ENCODE peak calls at places on chromosomes 7 and 10, in five cellular contexts. I is stimulated activated CD4-positive, alpha-beta T cell treated with anti-CD3 and anti-CD28 coated beads, Interleukin-15, amount 100 ng/mL, for 1 hour; V is suprapubic skin; U is heart left ventricle; B is LNCaP clone FGC. J is an unnamed sample.
A peak's percentile ranks its signal among the peaks of the same experiment; 100 is the strongest.

GRCh38 chr7:100489824-100490223 is 6.1 kb downstream of the NYAP1 start:
- DNase-seq in I (no peak), V (no peak), U (no peak), B (peak; percentile 48), J (peak; percentile 99)

GRCh38 chr10:22715290-22715625 is 880 bp upstream of the PIP4K2A start:
- DNase-seq in I (no peak), V (no peak), U (no peak), B (no peak), J (no peak)

GRCh38 chr10:69653561-69653960 is 23.5 kb downstream of the FAM241B start:
- DNase-seq in I (no peak), V (no peak), U (no peak), B (no peak), J (no peak)

GRCh38 chr10:48416584-48417232 is 110.2 kb downstream of the MAPK8 start:
- DNase-seq in I (no peak), V (no peak), U (no peak), B (no peak), J (no peak)

GRCh38 chr7:130421685-130422084 is 19.1 kb downstream of the CEP41 start:
- DNase-seq in I (no peak), V (no peak), U (no peak), B (no peak), J (peak; percentile 29)

GRCh38 chr10:114048472-114048871 is 4.8 kb downstream of the ADRB1 start:
- DNase-seq in I (no peak), V (no peak), U (no peak), B (no peak), J (no peak)

GRCh38 chr7:17497136-17497535 is 198.7 kb downstream of the AHR start:
- DNase-seq in I (no peak), V (no peak), U (no peak), B (no peak), J (no peak)

GRCh38 chr7:147997636-147998035 is 592.9 kb upstream of the C7orf33 start:
- DNase-seq in I (no peak), V (no peak), U (no peak), B (no peak), J (no peak)

GRCh38 chr7:157515342-157516041 is 178.7 kb downstream of the DNAJB6 start:
- DNase-seq in I (no peak), V (no peak), U (no peak), B (no peak), J (no peak)

GRCh38 chr7:156652886-156653568 is 12.5 kb downstream of the RNF32 start:
- DNase-seq in I (no peak), V (no peak), U (no peak), B (no peak), J (no peak)

GRCh38 chr7:101411477-101411954 is 48.8 kb downstream of the COL26A1 start:
- DNase-seq in I (no peak), V (no peak), U (no peak), B (no peak), J (no peak)

GRCh38 chr7:75813781-75814236 is at the start of gene CCL24:
- DNase-seq in I (no peak), V (no peak), U (no peak), B (no peak), J (no peak)

GRCh38 chr10:91635401-91636400 is 2.8 kb upstream of the PPP1R3C start:
- DNase-seq in I (no peak), V (peak; percentile 67), U (no peak), B (peak; percentile 60), J (peak; percentile 66)

GRCh38 chr10:13659887-13660544 is 73.3 kb downstream of the PRPF18 start:
- DNase-seq in I (peak; percentile 39), V (peak; percentile 80), U (peak; percentile 86), B (no peak), J (peak; percentile 83)

GRCh38 chr7:30330134-30331111 is 46.0 kb downstream of the ZNRF2 start:
- DNase-seq in I (no peak), V (no peak), U (no peak), B (peak; percentile 91), J (no peak)

GRCh38 chr10:86687750-86688149 is 19.4 kb downstream of the LDB3 start:
- DNase-seq in I (no peak), V (no peak), U (no peak), B (no peak), J (no peak)

GRCh38 chr10:115933098-115933497 is 339.9 kb downstream of the GFRA1 start:
- DNase-seq in I (no peak), V (no peak), U (no peak), B (no peak), J (no peak)

GRCh38 chr10:78957471-78958039 is 111.2 kb upstream of the ZMIZ1 start:
- DNase-seq in I (no peak), V (no peak), U (no peak), B (no peak), J (no peak)

GRCh38 chr10:18681366-18681765 is 22.1 kb downstream of the ARL5B start:
- DNase-seq in I (no peak), V (no peak), U (no peak), B (no peak), J (no peak)

GRCh38 chr10:78351283-78351682 is 317.6 kb downstream of the RPS24 start:
- DNase-seq in I (no peak), V (peak; percentile 5), U (no peak), B (no peak), J (no peak)

J was measured in posterior cingulate gyrus.